ENCODE peak calls at places on chromosomes 2 and 18, in seven cellular contexts. G, Q, J, P, X, B and T are unnamed samples.

GRCh38 chr2:206023183-206023582 is 62.8 kb downstream of the INO80D start:
- DNase-seq in G (no peak), Q (no peak), J (no peak), P (no peak), X (no peak), B (no peak), T (no peak)

GRCh38 chr2:178282075-178282474 is 87.8 kb downstream of the OSBPL6 start:
- DNase-seq in G (no peak), Q (no peak), J (no peak), P (no peak), X (no peak), B (no peak), T (no peak)

GRCh38 chr2:170339753-170340692 is 162.1 kb downstream of the MYO3B start:
- DNase-seq in G (no peak), Q (no peak), J (no peak), P (no peak), X (no peak), B (no peak), T (no peak)

GRCh38 chr2:134665729-134666506 is 52.9 kb downstream of the TMEM163 start:
- DNase-seq in G (no peak), Q (no peak), J (no peak), P (no peak), X (no peak), B (no peak), T (no peak)

GRCh38 chr2:236123716-236124115 is 44.5 kb downstream of the GBX2 start:
- DNase-seq in G (no peak), Q (no peak), J (no peak), P (no peak), X (no peak), B (no peak), T (no peak)

GRCh38 chr2:47501374-47502200 is 98.6 kb downstream of the MSH2 start:
- DNase-seq in G (no peak), Q (no peak), J (no peak), P (peak), X (no peak), B (no peak), T (no peak)

GRCh38 chr18:10032331-10032979 is 118.6 kb downstream of the VAPA start:
- DNase-seq in G (peak), Q (peak), J (peak), P (no peak), X (no peak), B (peak), T (peak)

GRCh38 chr2:229815858-229816257 is 101.5 kb upstream of the DNER start:
- DNase-seq in G (no peak), Q (no peak), J (no peak), P (no peak), X (no peak), B (no peak), T (no peak)

GRCh38 chr18:74498712-74499629 is 2.8 kb downstream of the CNDP2 start:
- DNase-seq in G (no peak), Q (peak), J (no peak), P (no peak), X (no peak), B (no peak), T (peak)